ENCODE peak calls at places on chromosomes 11 and 22, in four cellular contexts. F, L, R and K are unnamed samples.

GRCh38 chr11:83641511-83641910 is 355.3 kb upstream of the CCDC90B start:
- DNase-seq in F (no peak), L (no peak), R (no peak), K (no peak)

GRCh38 chr11:69313992-69314391 is 20.0 kb downstream of the MYEOV start:
- DNase-seq in F (no peak), L (no peak), R (no peak), K (no peak)

GRCh38 chr11:116207349-116207748 is 565.4 kb downstream of the BUD13 start:
- DNase-seq in F (no peak), L (no peak), R (no peak), K (no peak)

GRCh38 chr22:29144786-29145160 is 60.9 kb upstream of the EMID1 start:
- DNase-seq in F (peak), L (peak), R (no peak), K (no peak)

GRCh38 chr22:24430431-24431308 is 3.3 kb downstream of the ADORA2A start:
- DNase-seq in F (no peak), L (no peak), R (no peak), K (no peak)

GRCh38 chr11:32420937-32421532 is 14.3 kb downstream of the WT1 start:
- DNase-seq in F (peak), L (no peak), R (no peak), K (peak)

GRCh38 chr11:36271794-36272409 is 17.3 kb downstream of the COMMD9 start:
- DNase-seq in F (no peak), L (no peak), R (no peak), K (no peak)

GRCh38 chr11:120778692-120779490 is 245.0 kb upstream of the TBCEL start:
- DNase-seq in F (peak), L (no peak), R (no peak), K (no peak)

GRCh38 chr11:77046060-77046501 is 11.9 kb downstream of the B3GNT6 start:
- DNase-seq in F (no peak), L (peak), R (no peak), K (peak)

GRCh38 chr22:26481694-26482093 is 1.9 kb downstream of the HPS4 start:
- DNase-seq in F (no peak), L (no peak), R (no peak), K (no peak)

GRCh38 chr11:26753738-26754504 is 32.1 kb upstream of the SLC5A12 start:
- DNase-seq in F (no peak), L (peak), R (peak), K (peak)

GRCh38 chr22:45529966-45530575 is 27.4 kb downstream of the FBLN1 start:
- DNase-seq in F (no peak), L (no peak), R (no peak), K (no peak)

GRCh38 chr22:37043828-37044538 is 7.6 kb upstream of the KCTD17 start:
- DNase-seq in F (no peak), L (peak), R (peak), K (peak)

GRCh38 chr22:24968066-24968561 is 15.6 kb downstream of the KIAA1671 start:
- DNase-seq in F (no peak), L (no peak), R (no peak), K (no peak)

GRCh38 chr11:102853055-102853454 is 9.6 kb upstream of the MMP3 start:
- DNase-seq in F (no peak), L (no peak), R (no peak), K (no peak)

GRCh38 chr11:27120211-27120610 is 79.6 kb downstream of the BBOX1 start:
- DNase-seq in F (no peak), L (no peak), R (no peak), K (no peak)

GRCh38 chr22:20247010-20247505 is 21.1 kb downstream of the RTN4R start:
- DNase-seq in F (no peak), L (no peak), R (no peak), K (peak)

GRCh38 chr11:40924915-40925314 is 534.5 kb downstream of the LRRC4C start:
- DNase-seq in F (no peak), L (no peak), R (no peak), K (no peak)

GRCh38 chr22:23163665-23164064 is 16.6 kb upstream of the BCR start:
- DNase-seq in F (no peak), L (no peak), R (no peak), K (no peak)

GRCh38 chr11:7511405-7511804 is 2.4 kb upstream of the PPFIBP2 start:
- DNase-seq in F (no peak), L (peak), R (peak), K (peak)

GRCh38 chr11:20874358-20874757 is 205.0 kb downstream of the NELL1 start:
- DNase-seq in F (no peak), L (no peak), R (no peak), K (no peak)

GRCh38 chr11:40337118-40337517 is 1122.3 kb downstream of the LRRC4C start:
- DNase-seq in F (no peak), L (no peak), R (no peak), K (no peak)

GRCh38 chr22:17085277-17086091 is 684 bp downstream of the IL17RA start:
- DNase-seq in F (no peak), L (peak), R (no peak), K (peak)

GRCh38 chr22:27247691-27248434 is 553.7 kb downstream of the MN1 start:
- DNase-seq in F (no peak), L (no peak), R (no peak), K (peak)

GRCh38 chr11:114054830-114055229 is 4.7 kb upstream of the ZBTB16 start:
- DNase-seq in F (no peak), L (no peak), R (no peak), K (no peak)
- TF ChIP-seq CTCF in F (no peak), L (no peak), R (no peak), K (no peak)

GRCh38 chr22:39900306-39901227 is at the start of gene GRAP2:
- DNase-seq in F (no peak), L (peak), R (no peak), K (peak)
- TF ChIP-seq POLR2A in F (no peak), L (peak), R (no peak), K (no peak)

GRCh38 chr11:134223066-134223465 is 701 bp downstream of the NCAPD3 start:
- DNase-seq in F (no peak), L (no peak), R (no peak), K (peak)
- TF ChIP-seq CTCF in F (no peak), L (no peak), R (no peak), K (no peak)

DNA sequence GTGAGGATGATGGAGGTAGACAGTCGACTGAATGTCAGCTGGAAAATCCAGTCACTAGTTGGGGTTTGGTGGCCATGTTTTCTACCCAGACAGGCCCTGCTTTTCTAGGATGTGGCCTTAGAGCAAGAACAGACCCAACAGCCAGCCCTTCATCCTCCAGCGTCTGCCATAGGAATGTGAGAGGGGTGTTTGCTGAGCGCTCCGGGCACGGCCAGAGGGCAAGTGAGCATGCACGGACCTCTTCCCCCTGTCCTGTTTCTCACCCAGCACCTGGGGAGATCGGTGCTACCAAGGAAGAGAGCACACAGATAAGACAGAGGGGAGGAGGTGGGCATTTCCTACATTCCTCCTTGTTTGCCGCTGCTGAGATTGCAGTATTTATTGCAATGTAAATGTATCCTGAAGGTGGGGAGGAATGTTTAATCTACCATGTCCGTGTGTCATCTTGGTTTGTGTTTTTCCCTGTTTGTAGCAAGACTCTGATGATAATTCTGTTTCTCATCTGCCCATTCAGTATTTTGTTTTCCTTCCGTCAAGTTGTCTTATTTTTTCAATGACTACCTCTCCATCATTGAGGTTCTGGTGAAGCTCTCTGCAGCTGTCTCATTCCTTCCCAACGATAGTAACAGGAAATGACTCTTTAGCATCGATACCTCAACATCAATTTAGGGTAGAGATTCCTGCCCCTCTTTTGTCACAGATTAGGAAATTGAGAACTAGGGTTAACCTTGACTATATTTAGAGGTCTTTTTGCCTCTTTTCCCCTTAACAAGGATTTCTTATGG is 4.9 kb upstream of the ATF4 start:
- DNase-seq in F (no peak), L (no peak), R (no peak), K (no peak)
- TF ChIP-seq POLR2A in F (no peak), L (no peak), R (no peak), K (no peak)

DNA sequence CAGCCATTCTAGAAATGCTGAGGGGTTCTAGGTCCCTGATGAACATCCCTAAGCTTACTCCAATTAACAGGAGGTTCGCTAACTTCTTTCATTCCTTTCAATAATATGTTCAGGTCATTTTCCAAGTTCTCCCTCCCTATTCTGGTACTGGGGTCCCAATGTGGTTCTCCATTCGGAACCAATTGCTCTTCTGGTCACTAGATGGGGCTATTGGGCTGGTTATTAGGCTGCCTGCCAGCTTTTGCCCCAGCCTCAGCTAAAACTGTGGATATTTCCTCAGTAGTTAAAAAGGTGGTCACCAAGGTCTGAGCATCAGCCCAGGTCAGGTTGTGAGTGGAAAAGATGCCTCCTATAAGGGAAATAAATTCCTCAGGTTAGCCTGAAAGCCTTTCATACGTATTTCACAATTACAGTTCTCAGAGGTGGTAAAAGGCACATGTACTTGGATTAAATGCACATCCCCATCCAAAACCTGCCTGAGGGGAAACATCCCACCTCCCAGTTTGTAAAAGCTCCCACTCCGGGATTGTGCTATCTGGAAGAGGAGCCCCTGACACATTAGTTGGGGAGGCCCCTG is 161.1 kb upstream of the CCDC179 start:
- DNase-seq in F (no peak), L (no peak), R (peak), K (peak)
- TF ChIP-seq CTCF in F (no peak), L (peak), R (peak), K (peak)

DNA sequence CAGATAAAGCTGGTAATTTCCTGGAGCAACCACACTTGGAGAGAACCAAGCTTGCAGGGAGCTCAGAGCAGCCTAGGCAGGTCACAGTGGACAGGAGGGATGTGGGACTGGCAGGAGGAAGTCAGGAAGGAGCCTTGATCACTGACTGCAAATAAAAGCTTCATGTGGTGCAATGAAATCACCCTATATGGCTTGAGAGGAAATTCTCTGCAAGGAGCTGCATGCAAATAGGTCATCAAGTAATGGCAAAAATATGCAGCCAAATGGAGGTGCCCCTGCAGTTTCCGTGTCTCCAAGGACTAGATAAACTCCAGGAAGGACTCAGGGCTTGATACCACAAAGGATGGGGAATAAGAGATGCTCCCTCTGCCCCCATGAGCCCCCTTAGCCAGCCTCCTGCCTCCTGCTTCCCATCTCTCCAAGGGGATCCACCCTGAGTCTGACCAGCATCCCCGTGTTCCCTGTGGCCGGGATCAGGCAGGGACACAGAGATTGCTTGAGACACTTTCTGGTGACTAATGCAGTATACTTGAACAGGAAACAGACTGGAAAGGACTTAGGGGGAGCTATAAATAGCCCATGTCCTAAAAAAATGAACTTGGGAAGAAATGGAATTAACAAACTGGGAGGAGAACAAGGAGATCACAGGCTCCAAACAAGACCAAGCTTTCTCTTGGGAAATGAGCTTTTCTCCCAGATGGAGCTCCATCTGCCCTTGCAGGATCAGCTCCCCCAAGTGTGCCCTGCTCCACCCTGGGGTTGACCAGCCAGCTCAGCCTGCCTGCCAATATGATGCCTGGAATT is 23.9 kb upstream of the MICAL2 start:
- DNase-seq in F (no peak), L (peak), R (peak), K (peak)
- TF ChIP-seq POLR2A in F (no peak), L (peak), R (no peak), K (no peak)

GRCh38 chr22:49429066-49429465 is 398.6 kb downstream of the BRD1 start:
- DNase-seq in F (no peak), L (no peak), R (no peak), K (no peak)
- TF ChIP-seq CTCF in F (no peak), L (no peak), R (no peak), K (peak)